ENCODE peak calls at places on chromosome 1, in six cellular contexts. U is GM10248, G is H9, M is ureter, X is NCI-H774, V is occipital lobe. W is an unnamed sample.

GRCh38 chr1:119987112-119987511 is 82.3 kb downstream of the NOTCH2 start:
- DNase-seq in U (no peak), G (no peak), M (no peak), X (no peak), V (no peak), W (peak; percentile 40)

GRCh38 chr1:87642581-87643129 is 314.0 kb downstream of the LMO4 start:
- DNase-seq in U (no peak), G (no peak), M (no peak), X (no peak), V (no peak), W (peak; percentile 17)

GRCh38 chr1:101025283-101025679 is 303 bp downstream of the DPH5 start:
- DNase-seq in U (no peak), G (peak; percentile 27), M (no peak), X (no peak), V (peak; percentile 39), W (peak; percentile 32)

GRCh38 chr1:150760003-150760402 is 5.6 kb downstream of the CTSS start:
- DNase-seq in U (no peak), G (no peak), M (no peak), X (no peak), V (no peak), W (no peak)

GRCh38 chr1:245105815-245106410 is 48.9 kb upstream of the KIF26B start:
- DNase-seq in U (no peak), G (no peak), M (no peak), X (no peak), V (no peak), W (no peak)

GRCh38 chr1:26278835-26279597 is 870 bp upstream of the SH3BGRL3 start:
- DNase-seq in U (no peak), G (no peak), M (no peak), X (no peak), V (no peak), W (peak; percentile 66)

GRCh38 chr1:53320646-53321045 is 7.2 kb downstream of the LRP8 start:
- DNase-seq in U (no peak), G (no peak), M (no peak), X (no peak), V (no peak), W (no peak)

GRCh38 chr1:171743014-171743870 is 1.4 kb upstream of the VAMP4 start:
- DNase-seq in U (no peak), G (no peak), M (no peak), X (no peak), V (no peak), W (peak; percentile 59)

GRCh38 chr1:103208844-103209243 is 100.5 kb upstream of the COL11A1 start:
- DNase-seq in U (no peak), G (no peak), M (no peak), X (no peak), V (no peak), W (no peak)

GRCh38 chr1:172815740-172816139 is 156.8 kb downstream of the FASLG start:
- DNase-seq in U (no peak), G (no peak), M (no peak), X (no peak), V (no peak), W (no peak)

GRCh38 chr1:244435562-244436205 is 16.0 kb downstream of the ADSS2 start:
- DNase-seq in U (no peak), G (no peak), M (no peak), X (no peak), V (no peak), W (no peak)

W was measured in hepatocyte.